ENCODE peak calls at places on chromosomes 13 and 19, in ten cellular contexts. A, D, O, H, Z, V, I, L, G and X are unnamed samples.

GRCh38 chr13:21641629-21642028 is 29.2 kb upstream of the FGF9 start:
- DNase-seq in A (no peak), D (no peak), O (no peak), H (no peak), Z (no peak), V (no peak), I (no peak), L (no peak), G (no peak), X (no peak)

GRCh38 chr13:39618546-39618945 is 15.6 kb upstream of the LHFPL6 start:
- DNase-seq in A (no peak), D (no peak), O (no peak), H (no peak), Z (no peak), V (no peak), I (no peak), L (no peak), G (no peak), X (no peak)

GRCh38 chr13:21673592-21674270 is 2.9 kb downstream of the FGF9 start:
- DNase-seq in A (no peak), D (no peak), O (peak), H (no peak), Z (no peak), V (peak), I (peak), L (peak), G (peak), X (peak)

GRCh38 chr19:18789883-18790565 is 1.1 kb downstream of the COMP start:
- DNase-seq in A (no peak), D (no peak), O (no peak), H (no peak), Z (no peak), V (no peak), I (no peak), L (no peak), G (no peak), X (no peak)

GRCh38 chr19:23817519-23817918 is 58.8 kb upstream of the ZNF681 start:
- DNase-seq in A (no peak), D (no peak), O (no peak), H (peak), Z (no peak), V (no peak), I (peak), L (peak), G (no peak), X (no peak)

GRCh38 chr13:34294483-34295129 is 476.7 kb downstream of the RFC3 start:
- DNase-seq in A (no peak), D (no peak), O (no peak), H (no peak), Z (no peak), V (peak), I (no peak), L (no peak), G (peak), X (peak)

GRCh38 chr19:45824041-45824471 is 8.9 kb upstream of the RSPH6A start:
- DNase-seq in A (no peak), D (no peak), O (no peak), H (no peak), Z (no peak), V (peak), I (no peak), L (no peak), G (no peak), X (no peak)

GRCh38 chr19:2488942-2489731 is 13.2 kb downstream of the GADD45B start:
- DNase-seq in A (no peak), D (peak), O (no peak), H (no peak), Z (no peak), V (peak), I (peak), L (peak), G (peak), X (peak)

GRCh38 chr13:35025314-35025713 is 83.2 kb downstream of the NBEA start:
- DNase-seq in A (no peak), D (no peak), O (no peak), H (no peak), Z (no peak), V (no peak), I (no peak), L (no peak), G (no peak), X (no peak)

GRCh38 chr13:97356592-97356991 is 77.4 kb upstream of the RAP2A start:
- DNase-seq in A (no peak), D (no peak), O (no peak), H (no peak), Z (no peak), V (no peak), I (no peak), L (no peak), G (no peak), X (no peak)